ENCODE peak calls at places on chromosomes 1 and 21, in seven cellular contexts. V is activated CD4-positive, alpha-beta T cell treated with anti-CD3 and anti-CD28 coated beads, Interleukin-2, amount 10 ng/mL, durations not matched to agents 7 days and 5 days; C is colonic mucosa; P is stimulated activated CD4-positive, alpha-beta T cell treated with anti-CD3 and anti-CD28 coated beads, Interleukin-12 subunit alpha, Interleukin-12 subunit beta, amount 100 ng/mL, for 48 hours; O is psoas muscle; X is transverse colon; L is body of pancreas. F is an unnamed sample.

GRCh38 chr1:33762962-33763361 is 100.9 kb upstream of the HMGB4 start:
- DNase-seq in V (no peak), C (no peak), P (no peak), O (no peak), X (no peak), L (no peak), F (no peak)

GRCh38 chr1:38059632-38060286 is 13.2 kb upstream of the POU3F1 start:
- DNase-seq in V (no peak), C (no peak), P (no peak), O (no peak), X (no peak), L (no peak), F (no peak)

GRCh38 chr1:3577300-3577699 is 34.0 kb downstream of the MEGF6 start:
- DNase-seq in V (no peak), C (no peak), P (no peak), O (no peak), X (no peak), L (peak; percentile 23), F (no peak)

GRCh38 chr1:205423248-205423647 is 1.4 kb upstream of the LEMD1 start:
- DNase-seq in V (no peak), C (no peak), P (no peak), O (no peak), X (no peak), L (no peak), F (no peak)

GRCh38 chr1:48049823-48050539 is 52.8 kb upstream of the TRABD2B start:
- DNase-seq in V (no peak), C (no peak), P (no peak), O (no peak), X (no peak), L (peak; percentile 36), F (no peak)

GRCh38 chr1:114334297-114334696 is 176.7 kb downstream of the TRIM33 start:
- DNase-seq in V (peak; percentile 24), C (no peak), P (no peak), O (no peak), X (no peak), L (no peak), F (no peak)

GRCh38 chr1:25392881-25393280 is 27.7 kb downstream of the RHCE start:
- DNase-seq in V (no peak), C (no peak), P (no peak), O (no peak), X (no peak), L (no peak), F (no peak)

GRCh38 chr1:24437631-24438396 is 22.2 kb downstream of the NIPAL3 start:
- DNase-seq in V (no peak), C (no peak), P (no peak), O (no peak), X (no peak), L (no peak), F (no peak)

GRCh38 chr1:72442251-72442650 is 159.9 kb upstream of the NEGR1 start:
- DNase-seq in V (no peak), C (no peak), P (no peak), O (no peak), X (no peak), L (no peak), F (no peak)

GRCh38 chr21:19256934-19257660 is 853.5 kb upstream of the TMPRSS15 start:
- DNase-seq in V (no peak), C (no peak), P (no peak), O (no peak), X (no peak), L (no peak), F (no peak)